ENCODE peak calls at places on chromosomes 2 and 18, in ten cellular contexts. One of them, this sample, is unnamed.

GRCh38 chr2:65586516-65586915 is 154.1 kb upstream of the SPRED2 start:
- DNase-seq in endothelial cell: no peak
- DNase-seq in WERI-Rb-1: no peak
- DNase-seq in brain pericyte: no peak
- DNase-seq in EH: no peak
- DNase-seq in hypothalamus: no peak
- DNase-seq in glutamatergic neuron: no peak
- DNase-seq in Right ventricle myocardium superior: no peak
- DNase-seq in cardiac fibroblast: no peak
- DNase-seq in fibroblast of mammary gland: no peak
- DNase-seq in this sample: no peak

GRCh38 chr2:121480826-121481225 is 49.9 kb upstream of the RNU4ATAC start:
- DNase-seq in hypothalamus: no peak
- DNase-seq in cardiac fibroblast: peak
- DNase-seq in Right ventricle myocardium superior: no peak
- DNase-seq in EH: peak
- DNase-seq in fibroblast of mammary gland: peak
- DNase-seq in glutamatergic neuron: no peak
- DNase-seq in endothelial cell: no peak
- DNase-seq in brain pericyte: peak
- DNase-seq in WERI-Rb-1: no peak
- DNase-seq in this sample: peak

GRCh38 chr18:63961430-63961980 is 8.4 kb upstream of the SERPINB8 start:
- DNase-seq in WERI-Rb-1: no peak
- DNase-seq in brain pericyte: no peak
- DNase-seq in EH: no peak
- DNase-seq in Right ventricle myocardium superior: no peak
- DNase-seq in cardiac fibroblast: no peak
- DNase-seq in hypothalamus: no peak
- DNase-seq in endothelial cell: no peak
- DNase-seq in glutamatergic neuron: no peak
- DNase-seq in fibroblast of mammary gland: no peak
- DNase-seq in this sample: no peak

GRCh38 chr2:176188218-176188968 is at the start of gene HOXD1:
- DNase-seq in WERI-Rb-1: no peak
- DNase-seq in glutamatergic neuron: peak
- DNase-seq in hypothalamus: peak
- DNase-seq in EH: peak
- DNase-seq in endothelial cell: peak
- DNase-seq in brain pericyte: no peak
- DNase-seq in fibroblast of mammary gland: no peak
- DNase-seq in cardiac fibroblast: no peak
- DNase-seq in Right ventricle myocardium superior: peak
- DNase-seq in this sample: no peak

GRCh38 chr2:160477032-160477431 is 16.6 kb downstream of the RBMS1 start:
- DNase-seq in EH: no peak
- DNase-seq in cardiac fibroblast: no peak
- DNase-seq in Right ventricle myocardium superior: no peak
- DNase-seq in brain pericyte: no peak
- DNase-seq in endothelial cell: no peak
- DNase-seq in WERI-Rb-1: no peak
- DNase-seq in glutamatergic neuron: no peak
- DNase-seq in fibroblast of mammary gland: no peak
- DNase-seq in hypothalamus: no peak
- DNase-seq in this sample: no peak

GRCh38 chr2:203802277-203803045 is 65.1 kb upstream of the CTLA4 start:
- DNase-seq in WERI-Rb-1: no peak
- DNase-seq in hypothalamus: no peak
- DNase-seq in fibroblast of mammary gland: peak
- DNase-seq in glutamatergic neuron: no peak
- DNase-seq in cardiac fibroblast: peak
- DNase-seq in EH: peak
- DNase-seq in brain pericyte: no peak
- DNase-seq in endothelial cell: no peak
- DNase-seq in Right ventricle myocardium superior: no peak
- DNase-seq in this sample: no peak

GRCh38 chr2:18855027-18855426 is 265.7 kb upstream of the NT5C1B start:
- DNase-seq in EH: peak
- DNase-seq in cardiac fibroblast: peak
- DNase-seq in glutamatergic neuron: no peak
- DNase-seq in endothelial cell: no peak
- DNase-seq in fibroblast of mammary gland: peak
- DNase-seq in hypothalamus: no peak
- DNase-seq in WERI-Rb-1: no peak
- DNase-seq in brain pericyte: no peak
- DNase-seq in Right ventricle myocardium superior: no peak
- DNase-seq in this sample: no peak

GRCh38 chr2:147525724-147526489 is 318.9 kb upstream of the ACVR2A start:
- DNase-seq in brain pericyte: no peak
- DNase-seq in WERI-Rb-1: no peak
- DNase-seq in fibroblast of mammary gland: no peak
- DNase-seq in EH: no peak
- DNase-seq in hypothalamus: no peak
- DNase-seq in cardiac fibroblast: peak
- DNase-seq in Right ventricle myocardium superior: no peak
- DNase-seq in glutamatergic neuron: no peak
- DNase-seq in endothelial cell: no peak
- DNase-seq in this sample: no peak

GRCh38 chr2:19987936-19988335 is 2.0 kb downstream of the WDR35 start:
- DNase-seq in glutamatergic neuron: no peak
- DNase-seq in fibroblast of mammary gland: no peak
- DNase-seq in hypothalamus: no peak
- DNase-seq in Right ventricle myocardium superior: no peak
- DNase-seq in EH: no peak
- DNase-seq in cardiac fibroblast: no peak
- DNase-seq in brain pericyte: no peak
- DNase-seq in WERI-Rb-1: no peak
- DNase-seq in endothelial cell: no peak
- DNase-seq in this sample: no peak

GRCh38 chr18:24010673-24011072 is 3.9 kb upstream of the TTC39C start:
- DNase-seq in WERI-Rb-1: no peak
- DNase-seq in cardiac fibroblast: no peak
- DNase-seq in endothelial cell: no peak
- DNase-seq in fibroblast of mammary gland: no peak
- DNase-seq in glutamatergic neuron: no peak
- DNase-seq in EH: no peak
- DNase-seq in brain pericyte: no peak
- DNase-seq in hypothalamus: no peak
- DNase-seq in Right ventricle myocardium superior: no peak
- DNase-seq in this sample: no peak

GRCh38 chr18:63613420-63613819 is 26.3 kb downstream of the SERPINB13 start:
- DNase-seq in EH: no peak
- DNase-seq in glutamatergic neuron: no peak
- DNase-seq in hypothalamus: no peak
- DNase-seq in endothelial cell: no peak
- DNase-seq in cardiac fibroblast: no peak
- DNase-seq in Right ventricle myocardium superior: no peak
- DNase-seq in fibroblast of mammary gland: no peak
- DNase-seq in WERI-Rb-1: no peak
- DNase-seq in brain pericyte: no peak
- DNase-seq in this sample: no peak

This sample was measured in sigmoid colon.